ENCODE peak calls at places on chromosome 7, in six cellular contexts. X is neural progenitor cell, D is lower leg skin, A is fibroblast of the aortic adventitia, U is BE2C, L is ovary. S is an unnamed sample.

GRCh38 chr7:157521061-157521731 is 184.4 kb downstream of the DNAJB6 start:
- DNase-seq in X (no peak), D (peak), A (no peak), U (no peak), L (peak), S (no peak)

GRCh38 chr7:17532861-17533404 is 234.5 kb downstream of the AHR start:
- DNase-seq in X (no peak), D (no peak), A (peak), U (no peak), L (no peak), S (peak)

GRCh38 chr7:101782886-101783285 is 34.5 kb upstream of the CUX1 start:
- DNase-seq in X (no peak), D (no peak), A (no peak), U (no peak), L (no peak), S (no peak)

GRCh38 chr7:150487625-150488024 is 27.0 kb upstream of the GIMAP7 start:
- DNase-seq in X (no peak), D (no peak), A (no peak), U (no peak), L (no peak), S (no peak)

GRCh38 chr7:51706851-51707250 is 390.2 kb upstream of the COBL start:
- DNase-seq in X (no peak), D (no peak), A (no peak), U (no peak), L (no peak), S (no peak)

GRCh38 chr7:158572000-158572828 is 15.4 kb downstream of the PTPRN2 start:
- DNase-seq in X (peak), D (no peak), A (no peak), U (peak), L (no peak), S (no peak)

GRCh38 chr7:24755541-24756416 is 1.5 kb downstream of the GSDME start:
- DNase-seq in X (no peak), D (no peak), A (no peak), U (no peak), L (no peak), S (peak)

GRCh38 chr7:128405345-128406146 is 4.2 kb downstream of the IMPDH1 start:
- DNase-seq in X (peak), D (peak), A (no peak), U (peak), L (peak), S (peak)

GRCh38 chr7:66380285-66380888 is 175.3 kb downstream of the TPST1 start:
- DNase-seq in X (no peak), D (no peak), A (no peak), U (no peak), L (no peak), S (peak)

GRCh38 chr7:150972094-150972493 is 6.0 kb downstream of the KCNH2 start:
- DNase-seq in X (peak), D (no peak), A (peak), U (peak), L (peak), S (peak)

GRCh38 chr7:123022576-123022975 is 27.1 kb upstream of the TAS2R16 start:
- DNase-seq in X (no peak), D (no peak), A (no peak), U (no peak), L (no peak), S (peak)

GRCh38 chr7:87474533-87475358 is 734 bp downstream of the ABCB4 start:
- DNase-seq in X (peak), D (no peak), A (peak), U (no peak), L (no peak), S (peak)

GRCh38 chr7:22983257-22983855 is 30.6 kb downstream of the HYCC1 start:
- DNase-seq in X (no peak), D (no peak), A (no peak), U (no peak), L (no peak), S (no peak)

GRCh38 chr7:16747095-16747494 is 6.5 kb upstream of the TSPAN13 start:
- DNase-seq in X (no peak), D (no peak), A (peak), U (no peak), L (peak), S (no peak)

GRCh38 chr7:91656486-91657237 is 223.8 kb downstream of the MTERF1 start:
- DNase-seq in X (no peak), D (peak), A (peak), U (no peak), L (no peak), S (peak)

GRCh38 chr7:34073676-34074075 is 168.3 kb downstream of the BMPER start:
- DNase-seq in X (no peak), D (no peak), A (peak), U (no peak), L (peak), S (peak)

GRCh38 chr7:116886550-116887156 is 24.3 kb downstream of the CAPZA2 start:
- DNase-seq in X (no peak), D (no peak), A (no peak), U (no peak), L (no peak), S (no peak)

DNA sequence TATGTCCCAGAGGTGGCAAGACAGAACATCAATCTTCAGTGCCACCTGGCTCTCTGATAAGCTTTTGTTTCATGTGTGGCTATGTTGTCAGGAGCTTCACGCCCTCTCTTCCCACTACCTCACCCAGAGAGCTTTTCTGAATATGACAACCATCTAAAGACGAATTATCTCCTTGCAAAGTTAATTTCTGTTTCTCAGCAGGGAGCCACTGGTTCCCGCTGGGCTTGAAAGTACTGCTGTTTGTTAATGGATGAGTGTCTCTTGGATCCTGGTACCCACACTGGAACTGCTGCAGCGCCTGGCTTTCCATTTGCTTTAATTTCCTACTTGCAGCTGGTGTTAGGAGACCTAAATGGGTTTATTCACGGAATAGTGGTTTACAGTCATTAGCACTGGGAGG is 267.9 kb upstream of the LRGUK start:
- DNase-seq in X (no peak), D (no peak), A (no peak), U (no peak), L (no peak), S (no peak)
- TF ChIP-seq CTCF in X (no peak), D (no peak), A (no peak), U (no peak), L (no peak), S (no peak)

GRCh38 chr7:138116892-138117291 is 40.6 kb downstream of the AKR1D1 start:
- DNase-seq in X (no peak), D (no peak), A (no peak), U (peak), L (no peak), S (no peak)
- H3K4me3 ChIP-seq in X (no peak), D (no peak), A (no peak), U (no peak), L (no peak), S (no peak)

GRCh38 chr7:563629-564170 is 44.1 kb upstream of the PDGFA start:
- DNase-seq in X (no peak), D (no peak), A (no peak), U (no peak), L (no peak), S (no peak)
- TF ChIP-seq CTCF in X (no peak), D (no peak), A (no peak), U (no peak), L (no peak), S (no peak)

GRCh38 chr7:81284576-81284975 is 365.7 kb upstream of the SEMA3C start:
- DNase-seq in X (no peak), D (no peak), A (peak), U (no peak), L (no peak), S (peak)
- H3K4me3 ChIP-seq in X (no peak), D (no peak), A (no peak), U (no peak), L (no peak), S (no peak)

DNA sequence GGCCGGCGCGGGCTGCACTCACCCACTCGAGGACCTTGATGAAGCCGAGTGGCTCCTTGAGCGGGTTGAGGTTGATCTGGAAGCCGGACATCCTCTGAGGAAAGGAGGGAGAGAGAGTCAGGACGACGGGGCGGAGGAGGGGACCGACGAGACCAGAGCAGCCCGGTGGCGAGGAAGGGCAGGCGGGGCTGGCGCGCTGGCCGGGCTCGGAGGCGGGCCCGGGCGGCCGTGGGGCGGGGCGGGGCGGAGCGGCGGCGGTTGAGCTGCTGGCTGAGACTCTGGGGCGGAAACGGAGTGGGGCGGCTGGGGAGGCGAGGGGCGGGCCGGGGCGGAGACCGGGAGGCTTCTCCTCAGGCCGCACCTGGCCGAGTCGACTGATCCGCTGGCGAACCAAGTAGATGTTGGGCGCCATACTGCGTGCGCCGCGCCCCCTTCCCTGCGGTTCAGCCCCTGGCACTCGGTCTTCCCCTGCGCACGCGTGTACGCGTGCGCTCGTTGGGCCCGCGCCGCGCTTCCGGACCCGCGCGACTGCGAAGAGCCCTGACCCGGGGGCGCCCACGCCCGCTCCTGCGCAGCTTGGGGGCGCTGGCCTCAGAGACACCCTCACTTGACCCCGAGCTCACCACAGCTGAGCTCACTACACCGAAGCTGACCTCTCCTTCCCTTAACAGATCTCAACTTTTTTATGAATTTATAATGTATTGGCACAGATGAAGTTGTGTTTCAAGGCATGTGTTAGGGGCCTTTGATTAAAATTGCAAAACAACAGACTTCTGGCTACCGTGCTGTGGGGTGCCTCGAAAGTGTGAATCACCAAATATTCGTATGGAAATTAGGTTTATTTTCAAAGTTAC is at the start of gene SYPL1:
- DNase-seq in X (peak), D (peak), A (peak), U (peak), L (peak), S (peak)
- TF ChIP-seq CTCF in X (peak), D (no peak), A (no peak), U (no peak), L (no peak), S (no peak)